ENCODE peak calls at places on chromosome 17, in four cellular contexts. C is H9, L is IMR-90, K is H1. T is an unnamed sample.

GRCh38 chr17:42313773-42314566 is 25.7 kb downstream of the STAT5A start:
- DNase-seq in C (no peak), L (no peak), K (no peak), T (no peak)

GRCh38 chr17:45006927-45007461 is 38.9 kb upstream of the C1QL1 start:
- DNase-seq in C (no peak), L (no peak), K (no peak), T (peak)

GRCh38 chr17:64402469-64402868 is 11.8 kb upstream of the PECAM1 start:
- DNase-seq in C (no peak), L (no peak), K (no peak), T (no peak)

GRCh38 chr17:8859029-8859803 is 8.3 kb downstream of the PIK3R6 start:
- DNase-seq in C (peak), L (peak), K (no peak), T (no peak)

GRCh38 chr17:40110457-40110856 is 10.1 kb upstream of the NR1D1 start:
- DNase-seq in C (no peak), L (no peak), K (no peak), T (no peak)

GRCh38 chr17:15213381-15214087 is 51.6 kb downstream of the PMP22 start:
- DNase-seq in C (no peak), L (peak), K (no peak), T (peak)

GRCh38 chr17:59651346-59651745 is 31.7 kb downstream of the CLTC start:
- DNase-seq in C (no peak), L (peak), K (no peak), T (no peak)

GRCh38 chr17:29158515-29159275 is 21.5 kb downstream of the MYO18A start:
- DNase-seq in C (no peak), L (peak), K (no peak), T (peak)

GRCh38 chr17:41551370-41551769 is 20.5 kb downstream of the KRT9 start:
- DNase-seq in C (no peak), L (peak), K (no peak), T (no peak)

GRCh38 chr17:2071421-2072281 is 16.7 kb downstream of the HIC1 start:
- DNase-seq in C (no peak), L (peak), K (no peak), T (no peak)

GRCh38 chr17:54901230-54901847 is 687 bp downstream of the TOM1L1 start:
- DNase-seq in C (peak), L (peak), K (no peak), T (peak)

GRCh38 chr17:64315032-64315490 is 52.0 kb upstream of the TEX2 start:
- DNase-seq in C (no peak), L (no peak), K (no peak), T (no peak)

GRCh38 chr17:2232244-2232638 is 71.3 kb downstream of the SMG6 start:
- DNase-seq in C (no peak), L (peak), K (no peak), T (no peak)

GRCh38 chr17:57403241-57403640 is 146.9 kb downstream of the MSI2 start:
- DNase-seq in C (no peak), L (no peak), K (no peak), T (no peak)

GRCh38 chr17:49691086-49691676 is 13.3 kb upstream of the SPOP start:
- DNase-seq in C (no peak), L (no peak), K (no peak), T (no peak)

GRCh38 chr17:1179635-1180433 is at the start of gene ABR:
- DNase-seq in C (peak), L (peak), K (peak), T (no peak)

GRCh38 chr17:72984145-72984924 is 108.2 kb downstream of the SLC39A11 start:
- DNase-seq in C (no peak), L (peak), K (no peak), T (peak)

GRCh38 chr17:15261063-15261817 is 3.9 kb downstream of the PMP22 start:
- DNase-seq in C (peak), L (peak), K (no peak), T (peak)

DNA sequence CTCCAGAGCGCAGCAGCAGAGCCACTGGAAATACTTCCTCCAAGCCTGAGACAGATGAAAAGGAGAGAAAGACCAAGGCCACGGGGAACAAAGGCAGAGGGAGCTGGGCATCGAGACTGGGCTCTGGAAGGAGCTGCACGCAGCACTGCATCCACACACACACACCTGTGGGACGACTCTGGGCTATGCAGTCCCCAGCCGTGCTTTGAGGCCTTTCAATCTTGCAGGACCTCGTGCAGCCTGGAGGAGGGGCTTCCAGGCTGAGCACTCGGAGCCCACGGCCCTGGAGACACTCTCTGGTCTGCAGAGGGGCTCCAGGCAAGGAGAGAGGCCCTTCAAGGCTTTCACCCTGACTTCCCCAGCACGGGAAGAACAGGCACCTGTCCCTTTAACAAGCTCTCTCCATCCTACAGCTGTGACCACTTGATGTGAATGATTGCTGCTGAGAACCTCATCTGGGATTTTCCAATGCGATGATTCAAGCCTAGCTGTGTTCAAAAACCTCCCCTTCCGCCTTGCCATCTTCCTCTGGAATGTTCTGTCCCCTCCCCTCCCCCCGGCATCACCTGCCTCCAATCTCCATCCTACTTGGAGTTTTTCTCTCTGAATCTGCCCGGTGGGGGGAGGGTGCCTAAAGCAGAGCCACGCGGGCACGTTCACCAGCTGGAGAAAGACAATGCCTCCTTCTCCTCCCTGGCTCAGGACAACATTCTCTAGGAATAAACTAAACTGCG is 37.5 kb downstream of the RBFOX3 start:
- DNase-seq in C (no peak), L (no peak), K (no peak), T (peak)
- H4K5ac ChIP-seq in C (no peak), L (no peak), K (no peak), T (no peak)

DNA sequence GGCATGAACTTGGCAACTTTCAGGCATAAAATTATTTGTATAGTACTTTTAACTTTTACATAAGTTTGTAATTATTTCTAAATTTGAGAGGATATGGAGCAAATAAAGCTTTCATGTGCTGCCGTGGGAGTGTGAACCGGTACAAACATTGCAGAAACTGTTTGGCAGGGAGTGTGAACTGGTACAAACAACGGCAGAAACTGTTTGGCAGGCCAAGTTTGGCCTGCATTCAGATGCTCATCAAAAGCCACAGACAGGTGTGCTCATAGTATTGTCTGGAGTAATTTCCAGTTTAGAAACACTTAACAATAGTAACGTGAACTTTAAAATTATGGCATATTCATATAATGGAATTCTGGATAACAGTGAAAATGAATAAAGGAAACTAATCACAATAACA is 73.8 kb upstream of the ATP2A3 start:
- DNase-seq in C (no peak), L (no peak), K (no peak), T (no peak)
- H3K56ac ChIP-seq in C (no peak), L (no peak), K (no peak), T (no peak)

GRCh38 chr17:81341347-81342061 is 46.4 kb upstream of the SLC38A10 start:
- DNase-seq in C (peak), L (no peak), K (peak), T (no peak)
- H4K8ac ChIP-seq in C (no peak), L (peak), K (peak), T (no peak)

GRCh38 chr17:79002796-79003593 is 6.6 kb downstream of the CANT1 start:
- DNase-seq in C (no peak), L (no peak), K (no peak), T (no peak)
- H4K5ac ChIP-seq in C (no peak), L (no peak), K (no peak), T (no peak)

DNA sequence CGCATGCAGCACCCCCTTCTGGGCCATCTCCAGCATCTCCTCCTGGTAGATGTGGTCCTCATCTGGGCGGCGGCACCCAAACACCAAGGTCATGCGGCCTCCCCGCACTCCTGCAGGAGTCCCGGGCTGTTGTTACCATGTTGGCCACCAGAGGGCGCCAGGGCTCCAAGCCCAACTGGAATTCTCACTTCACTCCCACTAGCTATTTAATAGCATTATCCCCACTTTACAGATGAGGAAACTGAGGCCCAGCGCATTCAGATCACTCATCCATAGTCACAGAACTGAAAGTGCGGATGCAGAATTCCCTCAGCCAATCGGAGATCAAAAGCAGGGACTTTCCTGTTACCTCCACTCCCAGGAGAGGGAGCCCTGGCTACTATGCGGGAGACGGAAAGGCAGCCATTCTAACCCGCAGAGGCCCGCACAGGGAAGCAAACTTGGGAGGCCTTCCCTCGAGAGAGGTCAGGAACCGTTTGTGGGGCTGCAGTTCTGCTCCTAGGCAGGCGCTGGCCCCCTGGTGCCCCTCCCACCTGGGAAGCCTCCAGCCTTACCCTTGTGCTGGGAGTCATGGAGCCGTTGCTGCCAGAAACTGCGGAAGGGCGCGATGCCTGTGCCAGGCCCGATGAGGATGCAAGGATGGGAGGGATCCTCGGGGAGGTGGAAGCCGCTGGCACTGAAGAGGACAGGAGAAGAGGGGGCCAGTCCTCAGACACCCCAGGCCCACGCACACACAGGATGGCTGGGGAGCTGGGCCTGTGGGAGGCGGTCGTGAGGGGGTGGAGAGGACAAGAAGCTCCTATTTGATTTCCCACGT is 40.1 kb downstream of the NOS2 start:
- DNase-seq in C (peak), L (peak), K (peak), T (peak)
- H3K56ac ChIP-seq in C (no peak), L (no peak), K (no peak), T (no peak)

GRCh38 chr17:17555151-17555550 is 36.4 kb downstream of the PEMT start:
- DNase-seq in C (no peak), L (no peak), K (no peak), T (no peak)
- H4K8ac ChIP-seq in C (no peak), L (no peak), K (no peak), T (no peak)

DNA sequence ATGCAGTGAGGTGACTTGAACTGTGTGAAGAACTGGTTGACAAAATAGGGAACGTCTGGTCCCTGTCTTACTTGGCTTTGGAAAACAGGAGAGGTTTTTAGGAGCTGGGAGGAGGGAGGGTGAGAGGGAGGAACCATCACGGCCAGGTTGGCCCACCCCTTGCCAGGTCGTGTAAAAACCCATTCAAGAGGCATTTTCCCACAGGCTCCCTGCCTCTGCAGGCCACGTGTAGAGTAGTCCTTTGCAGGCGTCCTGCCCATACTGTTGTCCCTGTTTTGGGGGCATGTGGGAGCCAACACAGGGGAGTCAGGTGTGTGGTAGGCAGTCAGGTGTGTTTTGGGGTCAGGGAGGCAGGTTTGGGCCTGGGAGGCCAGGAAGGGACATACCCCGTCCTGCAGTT is 169.4 kb downstream of the RAB11FIP4 start:
- DNase-seq in C (no peak), L (no peak), K (no peak), T (peak)
- H4K5ac ChIP-seq in C (no peak), L (peak), K (no peak), T (no peak)